ENCODE peak calls at places on chromosomes 6 and 20, in eight cellular contexts. U is heart left ventricle, D is prostate gland, K is esophagus squamous epithelium, V is A549, L is sigmoid colon, Z is uterus, R is breast epithelium. J is an unnamed sample.

GRCh38 chr6:887583-888235 is 194.8 kb upstream of the EXOC2 start:
- DNase-seq in R (no peak), V (no peak), Z (no peak), U (no peak), K (no peak), L (no peak), D (no peak), J (no peak)

GRCh38 chr6:44508646-44509045 is 121.1 kb downstream of the CDC5L start:
- DNase-seq in Z (no peak), V (no peak), U (no peak), R (no peak), D (no peak), K (no peak), L (no peak), J (no peak)

GRCh38 chr6:121711472-121711871 is 276.0 kb downstream of the GJA1 start:
- DNase-seq in L (no peak), U (peak), K (no peak), R (no peak), V (no peak), Z (peak), D (no peak), J (no peak)

GRCh38 chr20:48897298-48898044 is 24.0 kb upstream of the ARFGEF2 start:
- DNase-seq in L (no peak), U (no peak), K (no peak), Z (no peak), D (no peak), V (peak), R (no peak), J (no peak)

GRCh38 chr6:150018846-150019580 is 6.3 kb downstream of the RAET1L start:
- DNase-seq in U (no peak), Z (no peak), L (no peak), D (no peak), V (no peak), R (no peak), K (no peak), J (no peak)

GRCh38 chr6:115891111-115891669 is 169.5 kb downstream of the FRK start:
- DNase-seq in K (no peak), R (no peak), L (no peak), Z (no peak), V (peak), U (no peak), D (no peak), J (no peak)

GRCh38 chr20:36145877-36146707 is 8.4 kb upstream of the EPB41L1 start:
- DNase-seq in R (no peak), L (no peak), D (no peak), Z (no peak), V (no peak), U (peak), K (no peak), J (no peak)

GRCh38 chr20:40686434-40686882 is 2.6 kb downstream of the MAFB start:
- DNase-seq in Z (no peak), U (no peak), V (no peak), R (no peak), K (no peak), L (no peak), D (no peak), J (no peak)

GRCh38 chr6:125454351-125454750 is 152.6 kb upstream of the HDDC2 start:
- DNase-seq in L (no peak), K (no peak), Z (no peak), D (no peak), V (no peak), U (no peak), R (no peak), J (no peak)

DNA sequence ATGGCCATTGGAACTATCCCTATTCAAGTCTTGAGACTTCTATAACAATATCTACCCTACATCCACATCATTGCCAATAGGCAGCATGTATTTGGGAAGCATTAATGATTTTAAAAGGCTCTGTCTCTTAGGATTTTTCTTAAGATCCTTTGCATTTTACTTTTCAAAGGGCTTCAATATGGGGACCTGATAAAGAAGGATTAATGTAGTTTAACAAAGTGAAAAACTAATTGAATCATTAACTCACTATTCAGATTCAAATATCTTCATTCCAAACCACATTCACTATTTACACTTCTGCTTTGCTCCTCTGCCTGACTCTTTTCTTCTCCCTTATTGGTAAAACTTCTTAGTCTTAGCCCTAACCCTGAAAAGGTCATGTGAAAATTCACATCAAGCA is 333.0 kb downstream of the EPHA7 start:
- DNase-seq in U (no peak), K (no peak), L (no peak), Z (no peak), V (no peak), R (no peak), D (no peak), J (no peak)
- TF ChIP-seq POLR2A in U (no peak), K (no peak), L (no peak), Z (no peak), V (no peak), R (no peak), D (no peak), J (no peak)

DNA sequence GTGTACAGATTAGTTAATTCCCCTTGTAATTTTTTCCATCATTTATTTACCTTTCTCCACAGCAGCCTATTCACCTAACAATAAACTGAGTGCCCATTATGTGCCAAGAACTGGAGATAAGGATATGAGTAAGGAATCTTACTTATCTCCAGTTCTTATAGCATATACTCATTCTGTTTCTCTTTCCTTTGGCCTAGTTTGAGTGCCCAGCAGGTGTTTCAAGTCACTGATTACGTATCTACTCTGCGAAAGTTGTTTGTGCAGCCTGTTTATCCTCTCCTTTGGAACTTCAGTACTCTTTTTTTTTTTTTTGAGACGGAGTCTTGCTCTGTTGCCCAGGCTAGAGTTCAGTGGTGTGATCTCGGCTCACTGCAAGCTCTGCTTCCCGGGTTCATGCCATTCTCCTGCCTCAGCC is 17.3 kb upstream of the POU5F1 start:
- DNase-seq in D (peak), V (no peak), R (no peak), L (no peak), Z (no peak), K (no peak), U (no peak), J (no peak)
- TF ChIP-seq POLR2A in D (no peak), V (no peak), R (no peak), L (no peak), Z (no peak), K (no peak), U (no peak), J (no peak)

GRCh38 chr6:131629656-131630055 is 1.6 kb upstream of the MED23 start:
- DNase-seq in U (no peak), K (no peak), R (no peak), L (no peak), D (peak), Z (no peak), V (no peak), J (no peak)
- TF ChIP-seq POLR2A in U (no peak), K (no peak), R (no peak), L (no peak), D (no peak), Z (no peak), V (no peak), J (no peak)

GRCh38 chr6:42834056-42834455 is 45.4 kb upstream of the RPL7L1 start:
- DNase-seq in R (no peak), V (no peak), D (no peak), Z (no peak), K (no peak), L (no peak), U (no peak), J (no peak)

GRCh38 chr6:42831237-42831636 is 48.2 kb upstream of the RPL7L1 start:
- DNase-seq in D (no peak), R (no peak), L (no peak), Z (no peak), U (no peak), V (no peak), K (no peak), J (no peak)

GRCh38 chr6:42829561-42830092 is 47.8 kb downstream of the BICRAL start:
- DNase-seq in Z (no peak), L (no peak), U (no peak), D (no peak), R (no peak), K (no peak), V (no peak), J (no peak)
- TF ChIP-seq POLR2A in Z (no peak), L (no peak), U (no peak), D (no peak), R (no peak), K (no peak), V (no peak), J (no peak)